ENCODE peak calls at places on chromosomes 16 and 17, in four cellular contexts. Q, F, V and X are unnamed samples. For H4K20me1, the result is how much of the 10 kb centered on the place peaks cover.

GRCh38 chr17:57945999-57946797 is 9.0 kb downstream of the CUEDC1 start:
- DNase-seq in Q (no peak), F (no peak), V (no peak), X (peak)

GRCh38 chr17:7914771-7915610 is 1.1 kb downstream of the RNF227 start:
- DNase-seq in Q (no peak), F (no peak), V (no peak), X (no peak)

GRCh38 chr17:40107266-40107980 is 7.0 kb upstream of the NR1D1 start:
- DNase-seq in Q (no peak), F (no peak), V (no peak), X (no peak)

GRCh38 chr16:68936729-68937631 is 93.6 kb downstream of the TANGO6 start:
- DNase-seq in Q (no peak), F (no peak), V (no peak), X (no peak)

GRCh38 chr17:66533572-66533971 is 231.2 kb downstream of the PRKCA start:
- DNase-seq in Q (peak), F (no peak), V (no peak), X (peak)

GRCh38 chr17:71438631-71439146 is 682.1 kb upstream of the SOX9 start:
- DNase-seq in Q (peak), F (peak), V (no peak), X (no peak)

GRCh38 chr17:2406903-2407790 is 6.3 kb upstream of the MNT start:
- DNase-seq in Q (no peak), F (peak), V (no peak), X (no peak)

GRCh38 chr17:10807704-10808128 is 3.8 kb upstream of the TMEM238L start:
- DNase-seq in Q (no peak), F (no peak), V (peak), X (peak)

GRCh38 chr16:86079185-86079885 is 180.4 kb downstream of the IRF8 start:
- DNase-seq in Q (no peak), F (no peak), V (no peak), X (no peak)

GRCh38 chr16:29877266-29877961 is 14.4 kb upstream of the CDIPT start:
- DNase-seq in Q (peak), F (peak), V (peak), X (peak)

GRCh38 chr17:29151567-29151966 is 28.6 kb downstream of the MYO18A start:
- DNase-seq in Q (no peak), F (peak), V (no peak), X (no peak)

GRCh38 chr16:69057400-69058378 is 47.8 kb upstream of the HAS3 start:
- DNase-seq in Q (peak), F (peak), V (no peak), X (no peak)

GRCh38 chr17:28916302-28916934 is 13.5 kb upstream of the DHRS13 start:
- DNase-seq in Q (peak), F (peak), V (no peak), X (peak)

GRCh38 chr17:82972836-82973372 is 106.5 kb upstream of the METRNL start:
- DNase-seq in Q (peak), F (no peak), V (no peak), X (no peak)

GRCh38 chr17:67469208-67469980 is 92.3 kb downstream of the PITPNC1 start:
- DNase-seq in Q (peak), F (no peak), V (no peak), X (peak)

GRCh38 chr16:16150117-16150877 is 73.0 kb downstream of the ABCC6 start:
- DNase-seq in Q (peak), F (no peak), V (no peak), X (peak)

GRCh38 chr16:67805718-67806427 is 487 bp downstream of the RANBP10 start:
- DNase-seq in Q (no peak), F (no peak), V (no peak), X (peak)

GRCh38 chr17:79117905-79118487 is 43.4 kb downstream of the ENGASE start:
- DNase-seq in Q (no peak), F (no peak), V (no peak), X (no peak)

GRCh38 chr16:12120982-12121652 is 144.6 kb downstream of the SNX29 start:
- DNase-seq in Q (no peak), F (no peak), V (no peak), X (no peak)

GRCh38 chr16:24540575-24541240 is 1.3 kb downstream of the RBBP6 start:
- DNase-seq in Q (peak), F (no peak), V (no peak), X (peak)

GRCh38 chr16:24543949-24544348 is 4.6 kb downstream of the RBBP6 start:
- DNase-seq in Q (no peak), F (no peak), V (no peak), X (no peak)

GRCh38 chr16:24539850-24540484 is 601 bp downstream of the RBBP6 start:
- DNase-seq in Q (no peak), F (no peak), V (no peak), X (peak)

GRCh38 chr16:24541534-24541933 is 2.2 kb downstream of the RBBP6 start:
- DNase-seq in Q (no peak), F (no peak), V (no peak), X (no peak)

GRCh38 chr16:24544640-24545039 is 5.3 kb downstream of the RBBP6 start:
- DNase-seq in Q (no peak), F (no peak), V (no peak), X (no peak)
- H4K20me1 ChIP-seq in Q (half or more), F (under half), V (under half), X (under half)

GRCh38 chr16:66712512-66712911 is 16.0 kb upstream of the CMTM4 start:
- DNase-seq in Q (no peak), F (no peak), V (no peak), X (no peak)
- TF ChIP-seq REST in Q (no peak), F (no peak), V (no peak), X (no peak)

GRCh38 chr16:683396-684066 is 603 bp downstream of the JMJD8 start:
- DNase-seq in Q (no peak), F (no peak), V (peak), X (no peak)
- TF ChIP-seq POLR2AphosphoS5 in Q (peak), F (no peak), V (no peak), X (no peak)

GRCh38 chr17:59355695-59356323 is 24.4 kb downstream of the YPEL2 start:
- DNase-seq in Q (no peak), F (no peak), V (no peak), X (no peak)

GRCh38 chr17:59356543-59357218 is 25.2 kb downstream of the YPEL2 start:
- DNase-seq in Q (no peak), F (no peak), V (no peak), X (no peak)

GRCh38 chr17:59355030-59355694 is 23.7 kb downstream of the YPEL2 start:
- DNase-seq in Q (no peak), F (peak), V (no peak), X (no peak)

GRCh38 chr17:59353106-59353854 is 21.8 kb downstream of the YPEL2 start:
- DNase-seq in Q (no peak), F (no peak), V (no peak), X (no peak)

GRCh38 chr17:59353936-59354755 is 22.7 kb downstream of the YPEL2 start:
- DNase-seq in Q (no peak), F (no peak), V (no peak), X (peak)
- H4K20me1 ChIP-seq in Q (under half), F (under half), V (under half), X (under half)

DNA sequence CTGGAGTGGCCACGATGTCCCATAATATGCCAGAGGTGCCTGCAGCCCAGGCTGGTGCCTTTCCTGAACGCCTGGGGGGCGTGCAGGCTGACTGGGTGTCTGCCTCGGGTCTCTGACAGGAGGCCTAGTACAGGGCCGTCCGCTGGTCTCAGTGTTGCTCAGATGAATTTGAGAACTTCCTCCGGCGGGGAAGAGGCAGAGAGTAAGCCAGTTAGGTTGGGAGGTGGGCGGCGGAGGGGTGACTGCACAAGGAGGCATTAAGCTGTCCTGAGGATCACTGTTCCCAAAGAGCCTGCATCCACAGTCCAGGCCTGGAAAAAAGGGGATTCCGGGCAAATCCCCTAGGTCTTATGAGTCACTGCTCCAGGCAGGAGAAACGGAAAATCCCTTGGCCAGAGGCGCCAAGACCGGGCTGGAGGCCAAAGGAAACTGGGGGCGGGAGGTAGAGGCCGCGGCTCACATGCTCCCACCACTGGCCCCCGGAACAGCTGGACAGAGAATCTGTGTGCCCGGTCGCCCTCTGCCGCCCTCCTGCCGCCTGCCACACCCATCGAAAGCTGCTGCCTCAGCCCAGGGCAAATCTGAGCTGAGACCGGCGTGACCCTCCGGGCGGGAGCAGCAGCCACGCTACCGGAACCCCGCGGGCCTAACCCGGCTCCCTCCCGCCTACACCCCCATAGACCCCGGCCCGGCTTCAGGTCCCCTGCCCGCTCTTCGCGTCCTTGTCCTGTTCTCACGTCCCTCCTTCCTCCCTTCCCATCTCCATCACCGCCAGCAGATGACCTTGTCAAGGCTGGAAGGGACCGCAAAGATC is 1.2 kb downstream of the TRIM47 start:
- DNase-seq in Q (peak), F (peak), V (no peak), X (peak)
- TF ChIP-seq REST in Q (peak), F (no peak), V (no peak), X (no peak)

GRCh38 chr17:50785942-50786570 is 18.7 kb upstream of the ANKRD40CL start:
- DNase-seq in Q (no peak), F (no peak), V (no peak), X (no peak)

GRCh38 chr17:50785126-50785525 is 17.8 kb upstream of the ANKRD40CL start:
- DNase-seq in Q (no peak), F (no peak), V (no peak), X (no peak)

GRCh38 chr17:50783905-50784304 is 16.6 kb upstream of the ANKRD40CL start:
- DNase-seq in Q (no peak), F (no peak), V (no peak), X (no peak)

GRCh38 chr17:50781167-50781566 is 13.8 kb upstream of the ANKRD40CL start:
- DNase-seq in Q (no peak), F (no peak), V (no peak), X (no peak)

DNA sequence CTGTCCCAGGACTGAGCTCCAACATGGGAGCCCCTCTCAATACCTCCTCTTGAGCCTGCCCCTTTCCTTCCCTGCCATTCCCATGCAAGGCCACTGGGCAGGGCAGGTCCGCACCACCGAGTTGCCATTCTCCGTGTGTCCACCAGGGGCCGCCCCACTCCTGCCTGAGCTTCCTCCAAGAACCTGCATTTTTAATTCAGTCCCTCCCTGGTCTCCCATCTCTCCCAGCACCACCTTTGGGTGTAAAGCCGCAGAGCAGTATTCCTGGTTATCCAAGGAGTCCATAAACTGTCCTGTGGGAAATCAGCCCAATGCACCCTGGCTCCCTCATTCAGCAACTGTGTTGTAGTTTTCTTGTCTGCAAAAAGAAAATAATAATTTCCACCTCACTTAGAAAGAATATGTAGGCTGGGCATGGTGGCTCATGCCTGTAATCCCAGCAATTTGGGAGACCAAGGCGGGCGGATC is 15.9 kb upstream of the ANKRD40CL start:
- DNase-seq in Q (peak), F (peak), V (peak), X (peak)
- TF ChIP-seq POLR2AphosphoS5 in Q (no peak), F (no peak), V (no peak), X (no peak)

GRCh38 chr17:72472116-72472515 is 351.3 kb downstream of the SOX9 start:
- DNase-seq in Q (no peak), F (no peak), V (no peak), X (no peak)
- H4K20me1 ChIP-seq in Q (under half), F (under half), V (under half), X (under half)

GRCh38 chr17:32259596-32259995 is 6.0 kb upstream of the RHBDL3 start:
- DNase-seq in Q (no peak), F (no peak), V (no peak), X (no peak)

GRCh38 chr17:32261521-32261792 is 4.2 kb upstream of the RHBDL3 start:
- DNase-seq in Q (no peak), F (no peak), V (no peak), X (no peak)

GRCh38 chr17:32264140-32264799 is 1.4 kb upstream of the RHBDL3 start:
- DNase-seq in Q (no peak), F (no peak), V (no peak), X (peak)

GRCh38 chr17:32264823-32265191 is 825 bp upstream of the RHBDL3 start:
- DNase-seq in Q (no peak), F (no peak), V (no peak), X (no peak)

GRCh38 chr17:32261937-32262510 is 3.6 kb upstream of the RHBDL3 start:
- DNase-seq in Q (no peak), F (no peak), V (no peak), X (no peak)
- TF ChIP-seq REST in Q (peak), F (no peak), V (no peak), X (peak)